ENCODE peak calls at places on chromosomes 5 and 9, in eight cellular contexts. D, M, L, T, J, A, Y and P are unnamed samples.

GRCh38 chr5:147742151-147742550 is 40.4 kb downstream of the JAKMIP2 start:
- DNase-seq in D (no peak), M (no peak), L (no peak), T (no peak), J (no peak), A (no peak), Y (no peak), P (no peak)

GRCh38 chr9:71858102-71858798 is 52.7 kb downstream of the ABHD17B start:
- DNase-seq in D (no peak), M (no peak), L (no peak), T (no peak), J (no peak), A (no peak), Y (no peak), P (no peak)

GRCh38 chr5:62326702-62327101 is 20.7 kb downstream of the KIF2A start:
- DNase-seq in D (no peak), M (no peak), L (no peak), T (no peak), J (no peak), A (no peak), Y (no peak), P (no peak)

GRCh38 chr5:128109766-128110165 is 26.2 kb downstream of the SLC12A2 start:
- DNase-seq in D (no peak), M (no peak), L (no peak), T (no peak), J (no peak), A (no peak), Y (no peak), P (no peak)

GRCh38 chr9:135775911-135776310 is 73.9 kb downstream of the KCNT1 start:
- DNase-seq in D (no peak), M (no peak), L (no peak), T (no peak), J (no peak), A (no peak), Y (no peak), P (no peak)

GRCh38 chr9:120212153-120212852 is 367.7 kb downstream of the CDK5RAP2 start:
- DNase-seq in D (no peak), M (no peak), L (no peak), T (no peak), J (no peak), A (no peak), Y (no peak), P (no peak)

GRCh38 chr9:82961504-82962125 is 101.3 kb downstream of the RASEF start:
- DNase-seq in D (peak; percentile 85), M (peak; percentile 93), L (peak; percentile 56), T (no peak), J (peak; percentile 80), A (peak; percentile 59), Y (peak; percentile 44), P (peak; percentile 80)

GRCh38 chr5:72956324-72957140 is 691 bp downstream of the FCHO2 start:
- DNase-seq in D (peak; percentile 41), M (peak; percentile 78), L (peak; percentile 57), T (peak; percentile 2), J (peak; percentile 33), A (peak; percentile 24), Y (peak; percentile 57), P (no peak)

GRCh38 chr5:136626531-136626930 is 261.2 kb upstream of the TRPC7 start:
- DNase-seq in D (no peak), M (no peak), L (no peak), T (no peak), J (no peak), A (no peak), Y (no peak), P (no peak)

GRCh38 chr9:97315550-97315949 is 8.1 kb downstream of the CCDC180 start:
- DNase-seq in D (no peak), M (peak; percentile 50), L (no peak), T (no peak), J (no peak), A (no peak), Y (no peak), P (no peak)

GRCh38 chr9:14057347-14058077 is 256.4 kb downstream of the NFIB start:
- DNase-seq in D (no peak), M (no peak), L (no peak), T (no peak), J (no peak), A (no peak), Y (no peak), P (no peak)

GRCh38 chr9:88258012-88258411 is 119.7 kb upstream of the SPATA31C2 start:
- DNase-seq in D (no peak), M (peak; percentile 85), L (peak; percentile 47), T (no peak), J (no peak), A (peak; percentile 25), Y (peak; percentile 50), P (no peak)

GRCh38 chr9:99039388-99040182 is 65.3 kb upstream of the TGFBR1 start:
- DNase-seq in D (no peak), M (no peak), L (no peak), T (no peak), J (no peak), A (no peak), Y (no peak), P (no peak)

GRCh38 chr9:111959468-111959941 is 62.9 kb downstream of the UGCG start:
- DNase-seq in D (no peak), M (peak; percentile 50), L (peak; percentile 51), T (no peak), J (peak; percentile 39), A (no peak), Y (peak; percentile 61), P (no peak)

GRCh38 chr5:139149477-139150199 is 48.5 kb downstream of the SIL1 start:
- DNase-seq in D (no peak), M (peak; percentile 54), L (no peak), T (no peak), J (no peak), A (no peak), Y (no peak), P (no peak)

GRCh38 chr5:44365351-44365750 is 23.9 kb downstream of the FGF10 start:
- DNase-seq in D (no peak), M (peak; percentile 14), L (no peak), T (no peak), J (no peak), A (no peak), Y (no peak), P (no peak)

GRCh38 chr9:93822229-93822628 is 132.9 kb downstream of the BARX1 start:
- DNase-seq in D (no peak), M (no peak), L (no peak), T (no peak), J (no peak), A (no peak), Y (no peak), P (no peak)

GRCh38 chr5:60101561-60101960 is 208.0 kb upstream of the PDE4D start:
- DNase-seq in D (no peak), M (peak; percentile 19), L (no peak), T (no peak), J (no peak), A (no peak), Y (no peak), P (no peak)

DNA sequence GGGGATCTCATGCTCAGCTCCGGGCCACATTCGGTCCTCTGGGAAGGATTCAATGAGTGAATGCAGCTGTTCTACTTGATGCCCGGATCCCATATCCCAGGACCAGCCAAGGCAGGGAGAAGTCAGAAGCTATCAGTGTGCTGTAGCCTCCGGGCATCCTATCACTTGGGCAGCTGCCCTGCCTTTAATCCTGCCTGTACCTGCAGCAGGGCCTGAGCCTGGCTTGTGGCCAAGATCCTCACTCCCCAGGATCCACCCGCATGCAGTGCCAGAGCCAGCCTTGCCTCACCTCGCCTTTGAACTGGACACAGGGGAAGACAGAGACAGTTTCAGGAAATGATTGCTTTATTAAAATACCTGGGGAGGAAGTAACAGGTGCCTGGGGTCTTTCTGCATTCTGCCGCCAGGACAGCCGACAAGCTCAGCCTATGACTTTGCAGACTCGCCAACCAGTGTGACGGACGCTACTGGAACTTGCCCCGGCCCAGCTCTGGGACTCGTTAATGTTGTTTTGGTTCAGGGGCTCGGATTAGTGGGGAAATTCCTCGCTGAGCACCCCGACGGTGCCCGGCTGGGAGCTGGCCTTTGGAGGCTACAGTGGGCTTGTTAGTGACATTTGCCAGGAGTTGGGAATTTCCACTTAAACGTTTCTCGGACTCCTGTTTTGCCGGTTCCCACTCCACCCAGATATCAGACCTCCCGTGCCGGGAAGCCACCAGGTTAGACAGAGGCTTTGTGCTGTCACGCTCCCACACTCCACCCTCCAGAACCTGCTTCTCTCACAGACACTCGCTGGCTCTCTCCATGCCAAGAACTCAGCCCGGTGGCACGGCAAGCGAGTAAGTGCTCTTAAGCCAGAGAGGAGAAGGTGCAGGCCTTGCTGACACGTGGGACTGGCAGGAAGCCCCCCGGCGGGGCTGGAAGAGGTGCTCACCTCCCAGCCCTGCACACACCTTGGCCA is 721 bp downstream of the PTGES start:
- DNase-seq in D (no peak), M (peak; percentile 42), L (no peak), T (no peak), J (no peak), A (peak; percentile 67), Y (no peak), P (no peak)
- H3K4me3 ChIP-seq in D (peak overlapping the region; percentile 8), M (peak overlapping the region; percentile 90), L (no peak overlapping the region), T (no peak overlapping the region), J (peak overlapping the region; percentile 7), A (peak overlapping the region; percentile 72), Y (peak overlapping the region; percentile 33), P (no peak overlapping the region)

DNA sequence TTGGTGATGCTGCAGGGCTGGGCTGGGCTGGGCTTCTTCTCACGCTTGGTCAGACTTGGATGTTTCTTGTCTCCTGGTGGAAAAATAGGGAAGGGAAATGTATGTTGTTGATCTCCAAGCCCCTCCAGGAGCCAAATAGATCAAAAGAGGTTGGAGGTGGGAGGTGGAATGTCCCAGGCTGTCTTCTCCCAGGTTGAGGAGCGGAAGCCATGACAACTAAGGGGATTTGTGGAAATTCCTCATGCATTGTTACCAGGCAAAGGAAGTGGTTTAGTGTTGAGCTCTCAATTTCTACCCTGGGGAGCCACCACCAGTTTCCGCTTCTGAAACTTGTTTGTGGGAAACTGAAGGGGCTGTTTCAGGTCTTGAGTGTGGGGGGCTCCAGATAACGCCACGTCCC is 79.0 kb downstream of the SPRY4 start:
- DNase-seq in D (no peak), M (no peak), L (no peak), T (no peak), J (no peak), A (no peak), Y (no peak), P (no peak)
- H3K4me3 ChIP-seq in D (no peak overlapping the region), M (no peak overlapping the region), L (no peak overlapping the region), T (no peak overlapping the region), J (no peak overlapping the region), A (no peak overlapping the region), Y (no peak overlapping the region), P (no peak overlapping the region)

GRCh38 chr9:80605129-80605528 is 1033.4 kb downstream of the TLE4 start:
- DNase-seq in D (no peak), M (peak; percentile 73), L (no peak), T (no peak), J (no peak), A (no peak), Y (no peak), P (peak; percentile 20)
- H3K4me3 ChIP-seq in D (no peak overlapping the region), M (no peak overlapping the region), L (no peak overlapping the region), T (no peak overlapping the region), J (no peak overlapping the region), A (no peak overlapping the region), Y (no peak overlapping the region), P (no peak overlapping the region)

GRCh38 chr5:67355135-67355729 is 158.6 kb upstream of the CD180 start:
- DNase-seq in D (no peak), M (no peak), L (no peak), T (no peak), J (no peak), A (no peak), Y (no peak), P (no peak)
- H3K4me3 ChIP-seq in D (no peak overlapping the region), M (no peak overlapping the region), L (no peak overlapping the region), T (no peak overlapping the region), J (no peak overlapping the region), A (no peak overlapping the region), Y (no peak overlapping the region), P (no peak overlapping the region)